ENCODE peak calls at places on chromosomes 6 and 20, in nine cellular contexts. F is neuronal stem cell; M is heart left ventricle; S is HS-27A; K is aorta; O is T1000; T is stimulated activated CD8-positive, alpha-beta memory T cell treated with anti-CD3 and anti-CD28 coated beads, Interleukin-2, amount 100 ng/mL, for 1 hour; W is activated CD8-positive, alpha-beta memory T cell treated with anti-CD3 and anti-CD28 coated beads for 48 hours; U is activated T-helper 1 cell treated with Interleukin-2 at 50 U/mL for 16 hours. Q is an unnamed sample.

GRCh38 chr20:49938173-49939163 is 2.3 kb downstream of the RNF114 start:
- DNase-seq in F (no peak), M (peak), S (no peak), K (peak), O (no peak), T (no peak), W (no peak), U (no peak), Q (no peak)

GRCh38 chr6:6593876-6594275 is 5.4 kb downstream of the LY86 start:
- DNase-seq in F (no peak), M (no peak), S (no peak), K (no peak), O (no peak), T (no peak), W (no peak), U (no peak), Q (no peak)

GRCh38 chr6:3456794-3457709 is at the start of gene SLC22A23:
- DNase-seq in F (peak), M (peak), S (no peak), K (peak), O (peak), T (peak), W (peak), U (peak), Q (peak)

GRCh38 chr6:51099201-51099600 is 280.5 kb downstream of the TFAP2B start:
- DNase-seq in F (no peak), M (no peak), S (no peak), K (no peak), O (no peak), T (no peak), W (no peak), U (no peak), Q (no peak)

GRCh38 chr20:57810511-57811372 is 100.9 kb upstream of the PMEPA1 start:
- DNase-seq in F (peak), M (no peak), S (no peak), K (peak), O (peak), T (no peak), W (no peak), U (no peak), Q (no peak)

GRCh38 chr6:142155895-142156757 is 9.1 kb downstream of the VTA1 start:
- DNase-seq in F (no peak), M (no peak), S (no peak), K (no peak), O (no peak), T (no peak), W (no peak), U (no peak), Q (peak)

GRCh38 chr6:83479389-83479788 is 32.9 kb upstream of the PRSS35 start:
- DNase-seq in F (no peak), M (no peak), S (no peak), K (no peak), O (no peak), T (no peak), W (no peak), U (no peak), Q (no peak)

GRCh38 chr6:42819803-42820508 is 38.1 kb downstream of the BICRAL start:
- DNase-seq in F (no peak), M (no peak), S (no peak), K (no peak), O (no peak), T (no peak), W (no peak), U (no peak), Q (peak)

GRCh38 chr6:53483423-53484353 is 61.2 kb downstream of the GCLC start:
- DNase-seq in F (no peak), M (peak), S (no peak), K (no peak), O (no peak), T (no peak), W (no peak), U (no peak), Q (peak)

GRCh38 chr20:36573798-36574277 is 441 bp downstream of the TGIF2 start:
- DNase-seq in F (no peak), M (peak), S (no peak), K (peak), O (no peak), T (peak), W (no peak), U (no peak), Q (no peak)

GRCh38 chr20:47125553-47126373 is 230.7 kb downstream of the ZMYND8 start:
- DNase-seq in F (peak), M (peak), S (no peak), K (no peak), O (no peak), T (no peak), W (no peak), U (no peak), Q (no peak)

GRCh38 chr20:43945391-43946205 is 30.9 kb downstream of the TOX2 start:
- DNase-seq in F (no peak), M (no peak), S (no peak), K (peak), O (no peak), T (no peak), W (no peak), U (no peak), Q (no peak)

GRCh38 chr6:42316981-42317380 is 99.3 kb upstream of the MRPS10 start:
- DNase-seq in F (no peak), M (no peak), S (no peak), K (no peak), O (no peak), T (no peak), W (no peak), U (no peak), Q (no peak)

GRCh38 chr6:124885171-124885570 is 77.1 kb upstream of the RNF217 start:
- DNase-seq in F (no peak), M (no peak), S (no peak), K (no peak), O (no peak), T (no peak), W (no peak), U (no peak), Q (no peak)

GRCh38 chr6:86537311-86537861 is 399.9 kb upstream of the HTR1E start:
- DNase-seq in F (no peak), M (no peak), S (no peak), K (no peak), O (no peak), T (no peak), W (no peak), U (no peak), Q (no peak)

GRCh38 chr20:56786503-56786902 is 157.4 kb downstream of the TFAP2C start:
- DNase-seq in F (no peak), M (no peak), S (no peak), K (no peak), O (no peak), T (no peak), W (no peak), U (no peak), Q (no peak)

GRCh38 chr6:2197177-2197671 is 48.2 kb downstream of the GMDS start:
- DNase-seq in F (no peak), M (no peak), S (no peak), K (peak), O (no peak), T (no peak), W (no peak), U (no peak), Q (no peak)

GRCh38 chr6:140548379-140548778 is 1173.9 kb upstream of the CITED2 start:
- DNase-seq in F (no peak), M (no peak), S (no peak), K (no peak), O (no peak), T (no peak), W (no peak), U (no peak), Q (no peak)

GRCh38 chr6:30091577-30092381 is 16.2 kb upstream of the RNF39 start:
- DNase-seq in F (no peak), M (peak), S (peak), K (no peak), O (peak), T (no peak), W (no peak), U (no peak), Q (no peak)

GRCh38 chr6:128731249-128732165 is 151.4 kb upstream of the LAMA2 start:
- DNase-seq in F (peak), M (no peak), S (peak), K (no peak), O (no peak), T (no peak), W (no peak), U (no peak), Q (peak)

GRCh38 chr6:168545428-168545827 is 104.4 kb downstream of the SMOC2 start:
- DNase-seq in F (no peak), M (no peak), S (no peak), K (no peak), O (no peak), T (no peak), W (no peak), U (no peak), Q (no peak)